ENCODE peak calls at places on chromosomes 2 and 18, in seven cellular contexts. C is NCI-H82; X is naive thymus-derived CD8-positive, alpha-beta T cell; U is neuronal stem cell; L is activated gamma-delta T cell; J is endothelial cell; M is T-helper 1 cell. F is an unnamed sample.
A peak's percentile ranks its signal among the peaks of the same experiment; 100 is the strongest.

GRCh38 chr2:206071832-206072231 is 14.1 kb downstream of the INO80D start:
- DNase-seq in C (no peak), X (no peak), U (no peak), L (no peak), J (no peak), M (no peak), F (no peak)

GRCh38 chr2:98899041-98899702 is 36.9 kb downstream of the CRACDL start:
- DNase-seq in C (no peak), X (no peak), U (no peak), L (no peak), J (no peak), M (no peak), F (no peak)

GRCh38 chr2:240525802-240526201 is 32.0 kb downstream of the ANKMY1 start:
- DNase-seq in C (no peak), X (no peak), U (no peak), L (no peak), J (no peak), M (no peak), F (no peak)

GRCh38 chr2:105781274-105781673 is 36.6 kb downstream of the NCK2 start:
- DNase-seq in C (no peak), X (no peak), U (no peak), L (no peak), J (no peak), M (no peak), F (no peak)

GRCh38 chr2:1632006-1632348 is 112.3 kb downstream of the PXDN start:
- DNase-seq in C (no peak), X (no peak), U (no peak), L (no peak), J (no peak), M (no peak), F (no peak)

GRCh38 chr2:26735883-26736588 is 28.0 kb upstream of the SLC35F6 start:
- DNase-seq in C (no peak), X (no peak), U (no peak), L (no peak), J (no peak), M (no peak), F (no peak)

GRCh38 chr2:219871396-219871795 is 244.0 kb downstream of the SLC4A3 start:
- DNase-seq in C (no peak), X (no peak), U (peak; percentile 56), L (no peak), J (no peak), M (no peak), F (no peak)

GRCh38 chr2:144083211-144083610 is 436.7 kb downstream of the ZEB2 start:
- DNase-seq in C (no peak), X (no peak), U (no peak), L (no peak), J (no peak), M (no peak), F (no peak)

GRCh38 chr2:144553379-144553778 is 33.5 kb upstream of the ZEB2 start:
- DNase-seq in C (no peak), X (no peak), U (no peak), L (no peak), J (no peak), M (no peak), F (no peak)

GRCh38 chr2:127105656-127106456 is 1.1 kb downstream of the BIN1 start:
- DNase-seq in C (peak; percentile 73), X (no peak), U (peak; percentile 51), L (no peak), J (no peak), M (no peak), F (no peak)

GRCh38 chr2:9473985-9474360 is 378 bp upstream of the IAH1 start:
- DNase-seq in C (no peak), X (peak; percentile 90), U (no peak), L (peak; percentile 52), J (peak; percentile 21), M (peak; percentile 40), F (peak; percentile 64)

GRCh38 chr2:11778923-11779757 is 32.7 kb downstream of the LPIN1 start:
- DNase-seq in C (peak; percentile 86), X (peak; percentile 92), U (peak; percentile 65), L (peak; percentile 58), J (peak; percentile 87), M (peak; percentile 74), F (peak; percentile 88)

GRCh38 chr2:218285604-218286003 is 6.7 kb downstream of the TMBIM1 start:
- DNase-seq in C (no peak), X (no peak), U (no peak), L (no peak), J (no peak), M (no peak), F (no peak)

GRCh38 chr2:172925600-172925999 is 150.0 kb upstream of the MAP3K20 start:
- DNase-seq in C (no peak), X (no peak), U (no peak), L (no peak), J (no peak), M (no peak), F (no peak)

GRCh38 chr2:45257820-45258219 is 248.6 kb upstream of the SIX2 start:
- DNase-seq in C (no peak), X (no peak), U (no peak), L (no peak), J (no peak), M (no peak), F (no peak)

GRCh38 chr2:197071213-197071612 is 144.7 kb upstream of the PGAP1 start:
- DNase-seq in C (no peak), X (no peak), U (no peak), L (no peak), J (no peak), M (no peak), F (no peak)

GRCh38 chr2:12715878-12716249 is 872 bp upstream of the TRIB2 start:
- DNase-seq in C (peak; percentile 88), X (peak; percentile 88), U (peak; percentile 51), L (no peak), J (peak; percentile 77), M (peak; percentile 65), F (peak; percentile 84)

GRCh38 chr2:99698896-99699295 is 209.1 kb upstream of the REV1 start:
- DNase-seq in C (no peak), X (no peak), U (no peak), L (no peak), J (no peak), M (no peak), F (no peak)

GRCh38 chr2:223943135-223943534 is 2.0 kb downstream of the WDFY1 start:
- DNase-seq in C (no peak), X (no peak), U (no peak), L (no peak), J (no peak), M (no peak), F (no peak)

GRCh38 chr2:2662037-2662846 is 331.2 kb upstream of the MYT1L start:
- DNase-seq in C (no peak), X (no peak), U (no peak), L (no peak), J (no peak), M (no peak), F (no peak)

GRCh38 chr18:76518073-76518472 is 23.0 kb upstream of the ZNF516 start:
- DNase-seq in C (no peak), X (no peak), U (no peak), L (no peak), J (no peak), M (no peak), F (no peak)

GRCh38 chr2:241985986-241986329 is 116.4 kb downstream of the RTP5 start:
- DNase-seq in C (no peak), X (no peak), U (no peak), L (no peak), J (no peak), M (no peak), F (no peak)

GRCh38 chr2:225040862-225041209 is 1.4 kb downstream of the DOCK10 start:
- DNase-seq in C (no peak), X (no peak), U (no peak), L (no peak), J (no peak), M (no peak), F (peak; percentile 31)

GRCh38 chr2:171272039-171272438 is 111.3 kb upstream of the TLK1 start:
- DNase-seq in C (no peak), X (no peak), U (no peak), L (no peak), J (no peak), M (no peak), F (no peak)

GRCh38 chr2:172021074-172021931 is 21.6 kb downstream of the METAP1D start:
- DNase-seq in C (peak; percentile 23), X (no peak), U (no peak), L (no peak), J (no peak), M (no peak), F (no peak)

GRCh38 chr18:10432781-10433180 is 21.7 kb upstream of the APCDD1 start:
- DNase-seq in C (no peak), X (no peak), U (no peak), L (no peak), J (no peak), M (no peak), F (no peak)

GRCh38 chr2:190451561-190452176 is 43.5 kb downstream of the MFSD6 start:
- DNase-seq in C (no peak), X (no peak), U (no peak), L (no peak), J (no peak), M (no peak), F (no peak)

GRCh38 chr2:42949125-42949524 is 156.7 kb upstream of the HAAO start:
- DNase-seq in C (no peak), X (no peak), U (no peak), L (no peak), J (no peak), M (no peak), F (no peak)

GRCh38 chr2:26550276-26551015 is 72.5 kb upstream of the OTOF start:
- DNase-seq in C (no peak), X (peak; percentile 14), U (no peak), L (no peak), J (no peak), M (no peak), F (no peak)

GRCh38 chr2:142347751-142348150 is 216.9 kb upstream of the LRP1B start:
- DNase-seq in C (no peak), X (no peak), U (no peak), L (no peak), J (no peak), M (no peak), F (no peak)

GRCh38 chr2:134722728-134723127 is 3.9 kb upstream of the TMEM163 start:
- DNase-seq in C (peak; percentile 37), X (no peak), U (no peak), L (no peak), J (peak; percentile 41), M (no peak), F (no peak)

GRCh38 chr18:23399067-23399466 is 54.0 kb upstream of the RIOK3 start:
- DNase-seq in C (no peak), X (no peak), U (no peak), L (no peak), J (no peak), M (no peak), F (no peak)

GRCh38 chr2:175180701-175181103 is 808 bp downstream of the ATP5MC3 start:
- DNase-seq in C (peak; percentile 69), X (peak; percentile 64), U (no peak), L (no peak), J (peak; percentile 28), M (no peak), F (peak; percentile 30)

GRCh38 chr2:172095146-172095904 is 7.4 kb downstream of the DLX2 start:
- DNase-seq in C (peak; percentile 63), X (peak; percentile 90), U (peak; percentile 47), L (peak; percentile 58), J (no peak), M (peak; percentile 57), F (peak; percentile 80)

GRCh38 chr2:106703161-106703560 is 182.8 kb downstream of the ST6GAL2 start:
- DNase-seq in C (no peak), X (no peak), U (no peak), L (no peak), J (no peak), M (no peak), F (no peak)

GRCh38 chr2:17816396-17817245 is at the start of gene MSGN1:
- DNase-seq in C (peak; percentile 39), X (no peak), U (no peak), L (no peak), J (no peak), M (no peak), F (no peak)

GRCh38 chr2:223247136-223247535 is 195.1 kb downstream of the KCNE4 start:
- DNase-seq in C (peak; percentile 40), X (no peak), U (no peak), L (no peak), J (peak; percentile 8), M (no peak), F (no peak)

GRCh38 chr2:202965810-202966454 is 48.7 kb upstream of the NBEAL1 start:
- DNase-seq in C (peak; percentile 22), X (no peak), U (no peak), L (no peak), J (no peak), M (no peak), F (no peak)

F was measured in T-cell.